ENCODE peak calls at places on chromosomes 1 and 21, in five cellular contexts. R, S, Z, O and N are unnamed samples. For H3K4me1 and H3K27me3, the result is how much of the 10 kb centered on the place peaks cover.

GRCh38 chr1:231512147-231512698 is 16.2 kb upstream of the TSNAX start:
- DNase-seq in O (no peak), Z (no peak), R (no peak), S (no peak), N (no peak)

GRCh38 chr1:161779393-161779792 is 13.3 kb downstream of the ATF6 start:
- DNase-seq in Z (no peak), S (no peak), O (no peak), R (no peak), N (no peak)

GRCh38 chr1:231828182-231828920 is 201.8 kb downstream of the DISC1 start:
- DNase-seq in S (no peak), Z (no peak), O (no peak), R (no peak), N (no peak)

GRCh38 chr1:196858811-196859210 is 29.0 kb upstream of the CFHR4 start:
- DNase-seq in Z (no peak), O (no peak), R (no peak), S (no peak), N (no peak)

GRCh38 chr1:42816600-42817439 is at the start of the genes ERMAP and SVBP:
- DNase-seq in S (peak), R (peak), Z (peak), O (peak), N (peak)

GRCh38 chr1:100354971-100355394 is 2.7 kb downstream of the CDC14A start:
- DNase-seq in S (no peak), Z (no peak), O (no peak), R (no peak), N (no peak)

GRCh38 chr1:21550097-21550496 is 40.9 kb downstream of the ALPL start:
- DNase-seq in S (no peak), R (no peak), Z (no peak), O (no peak), N (no peak)

GRCh38 chr21:35738342-35738961 is 321.9 kb downstream of the SETD4 start:
- DNase-seq in S (no peak), O (no peak), Z (no peak), R (no peak), N (no peak)

GRCh38 chr1:209368864-209369598 is 214.5 kb upstream of the CAMK1G start:
- DNase-seq in O (no peak), S (no peak), Z (no peak), R (no peak), N (peak)

GRCh38 chr1:82818596-82818995 is 1017.9 kb downstream of the ADGRL2 start:
- DNase-seq in R (no peak), O (no peak), S (no peak), Z (no peak), N (no peak)

GRCh38 chr1:26848947-26849774 is 13.8 kb upstream of the SFN start:
- DNase-seq in S (no peak), Z (no peak), R (peak), O (no peak), N (no peak)

GRCh38 chr1:202133016-202133415 is 10.3 kb downstream of the GPR37L1 start:
- DNase-seq in Z (no peak), O (peak), S (no peak), R (no peak), N (peak)

GRCh38 chr1:86991549-86992186 is 77.2 kb downstream of the HS2ST1 start:
- DNase-seq in R (no peak), O (no peak), S (no peak), Z (no peak), N (no peak)

GRCh38 chr1:208166340-208167138 is 77.6 kb downstream of the PLXNA2 start:
- DNase-seq in O (no peak), S (no peak), R (peak), Z (no peak), N (no peak)

GRCh38 chr1:59333626-59334277 is 36.9 kb downstream of the FGGY start:
- DNase-seq in Z (no peak), S (no peak), R (no peak), O (no peak), N (no peak)

GRCh38 chr1:207007352-207008033 is 25.1 kb downstream of the C1orf116 start:
- DNase-seq in O (no peak), Z (no peak), R (no peak), S (no peak), N (no peak)

GRCh38 chr1:26353976-26354820 is at the start of gene CRYBG2:
- DNase-seq in Z (no peak), O (no peak), R (no peak), S (no peak), N (no peak)

GRCh38 chr1:44406761-44407429 is 1.8 kb downstream of the RNF220 start:
- DNase-seq in Z (peak), R (peak), S (no peak), O (no peak), N (peak)

GRCh38 chr1:201551877-201552731 is 13.2 kb downstream of the NAV1 start:
- DNase-seq in S (no peak), O (no peak), R (no peak), Z (no peak), N (no peak)

GRCh38 chr1:40980453-40981121 is 1.1 kb downstream of the CTPS1 start:
- DNase-seq in S (peak), R (no peak), Z (no peak), O (no peak), N (no peak)

GRCh38 chr21:46188226-46189212 is 4.3 kb upstream of the SPATC1L start:
- DNase-seq in Z (peak), S (peak), O (peak), R (peak), N (peak)

GRCh38 chr1:208985231-208985630 is 598.3 kb upstream of the CAMK1G start:
- DNase-seq in S (no peak), R (no peak), Z (no peak), O (no peak), N (no peak)

GRCh38 chr1:113388621-113389355 is 1.5 kb upstream of the MAGI3 start:
- DNase-seq in Z (no peak), O (no peak), S (peak), R (no peak), N (no peak)

GRCh38 chr1:63674865-63675815 is 81.9 kb downstream of the PGM1 start:
- DNase-seq in S (peak), Z (no peak), O (no peak), R (no peak), N (no peak)

GRCh38 chr1:203860396-203860951 is 925 bp upstream of the SNRPE start:
- DNase-seq in O (no peak), S (peak), R (no peak), Z (no peak), N (peak)

GRCh38 chr1:11858968-11859871 is 475 bp upstream of the NPPB start:
- DNase-seq in S (peak), R (no peak), O (peak), Z (no peak), N (peak)

GRCh38 chr1:44377925-44378784 is 23.1 kb upstream of the ERI3 start:
- DNase-seq in R (no peak), Z (no peak), S (peak), O (no peak), N (no peak)

GRCh38 chr1:31064685-31065309 is 720 bp downstream of the PUM1 start:
- DNase-seq in S (peak), Z (no peak), O (peak), R (peak), N (no peak)

GRCh38 chr21:37389456-37389855 is 22.9 kb downstream of the DYRK1A start:
- DNase-seq in O (no peak), Z (no peak), R (no peak), S (no peak), N (no peak)

GRCh38 chr1:16262067-16262466 is 25.1 kb upstream of the CPLANE2 start:
- DNase-seq in O (no peak), R (no peak), Z (no peak), S (no peak), N (no peak)

GRCh38 chr1:183543619-183544204 is 46.5 kb downstream of the NCF2 start:
- DNase-seq in Z (no peak), S (peak), O (no peak), R (no peak), N (no peak)

GRCh38 chr1:3071507-3072177 is 2.6 kb downstream of the PRDM16 start:
- DNase-seq in O (no peak), R (no peak), S (no peak), Z (no peak), N (peak)

GRCh38 chr1:3072948-3073519 is 4.0 kb downstream of the PRDM16 start:
- DNase-seq in S (no peak), O (no peak), R (no peak), Z (no peak), N (no peak)

GRCh38 chr1:3070654-3071506 is 1.9 kb downstream of the PRDM16 start:
- DNase-seq in Z (no peak), R (peak), S (no peak), O (no peak), N (peak)

GRCh38 chr1:3073520-3074296 is 4.7 kb downstream of the PRDM16 start:
- DNase-seq in O (no peak), R (no peak), S (no peak), Z (no peak), N (no peak)

GRCh38 chr1:3072178-3072947 is 3.4 kb downstream of the PRDM16 start:
- DNase-seq in Z (no peak), O (no peak), R (peak), S (no peak), N (peak)
- H3K4me3 ChIP-seq in Z (no peak), O (no peak), R (peak), S (no peak), N (no peak)

GRCh38 chr1:111200802-111201161 is 336 bp upstream of the DENND2D start:
- DNase-seq in O (no peak), S (no peak), R (no peak), Z (no peak), N (no peak)
- H3K4me1 ChIP-seq in O (under half), S (under half), R (under half), Z (half or more), N (under half)

DNA sequence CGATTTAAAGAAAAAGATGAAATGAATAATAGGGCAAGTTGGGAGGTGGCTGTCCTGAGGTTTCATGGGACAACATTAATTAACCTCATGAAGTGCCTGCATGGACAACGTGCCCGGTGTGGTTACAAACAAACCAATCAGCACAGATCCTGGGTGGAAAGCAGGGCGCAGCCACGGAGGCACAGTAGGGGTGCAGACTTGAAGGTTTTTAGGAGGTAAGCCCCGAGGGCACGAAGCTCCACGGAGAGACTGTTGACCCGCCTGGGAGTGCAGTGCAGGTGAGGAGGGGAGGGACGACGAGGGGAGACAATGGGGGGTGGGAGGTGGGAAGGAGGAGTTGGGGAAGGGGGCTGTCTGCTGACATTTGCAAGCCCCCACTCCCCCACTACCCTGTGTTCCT is 2.3 kb upstream of the RIPK4 start:
- DNase-seq in R (peak), O (no peak), S (no peak), Z (no peak), N (no peak)
- H3K27me3 ChIP-seq in R (under half), O (half or more), S (under half), Z (half or more), N (under half)

GRCh38 chr1:18882511-18882910 is 19.8 kb downstream of the ALDH4A1 start:
- DNase-seq in S (no peak), O (peak), Z (no peak), R (no peak), N (no peak)

GRCh38 chr1:18881164-18881563 is 21.2 kb downstream of the ALDH4A1 start:
- DNase-seq in S (no peak), Z (no peak), R (no peak), O (no peak), N (no peak)

GRCh38 chr1:18883079-18883478 is 19.3 kb downstream of the ALDH4A1 start:
- DNase-seq in Z (no peak), S (no peak), R (no peak), O (no peak), N (no peak)

GRCh38 chr1:18880585-18880984 is 21.1 kb upstream of the TAS1R2 start:
- DNase-seq in S (no peak), R (no peak), Z (no peak), O (no peak), N (no peak)

DNA sequence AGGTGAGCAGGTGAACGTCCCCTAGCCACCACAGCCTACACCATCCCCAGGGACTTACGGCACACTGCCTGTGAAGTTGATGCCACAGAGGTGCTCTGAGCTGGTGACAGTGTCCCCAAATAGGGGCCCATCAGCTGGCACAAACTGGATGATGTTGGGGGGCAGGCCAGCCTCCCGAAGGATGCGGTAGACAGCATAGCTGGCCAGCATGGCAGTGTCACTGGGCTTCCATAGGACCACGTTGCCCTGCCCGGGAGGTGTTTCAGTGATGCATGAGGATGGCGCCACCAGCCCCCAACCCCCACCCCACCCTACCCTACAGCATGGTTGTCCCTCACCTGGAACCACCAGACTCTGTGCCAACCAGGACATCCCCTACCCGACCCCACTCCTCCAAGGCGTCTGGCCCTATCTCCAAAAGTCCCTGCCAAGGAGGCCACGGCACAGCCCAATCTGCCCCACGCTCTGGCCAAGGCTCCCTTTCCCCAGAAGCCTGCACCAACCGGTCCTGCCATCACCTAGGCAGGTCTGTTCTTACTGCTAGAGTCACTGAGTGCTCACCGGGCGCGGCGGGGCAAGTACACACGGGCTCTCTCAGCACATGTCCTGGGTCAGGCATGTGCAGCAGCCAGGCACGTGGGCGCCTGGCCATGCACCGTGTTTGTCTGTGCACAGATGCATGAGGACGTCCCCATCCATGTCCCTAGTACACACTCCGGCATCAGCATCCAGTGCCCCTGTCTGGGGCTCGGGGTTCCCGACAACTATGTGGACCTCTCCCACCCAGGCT is 20.5 kb downstream of the ALDH4A1 start:
- DNase-seq in Z (no peak), S (no peak), R (no peak), O (no peak), N (no peak)
- H3K4me3 ChIP-seq in Z (no peak), S (no peak), R (no peak), O (no peak), N (no peak)

DNA sequence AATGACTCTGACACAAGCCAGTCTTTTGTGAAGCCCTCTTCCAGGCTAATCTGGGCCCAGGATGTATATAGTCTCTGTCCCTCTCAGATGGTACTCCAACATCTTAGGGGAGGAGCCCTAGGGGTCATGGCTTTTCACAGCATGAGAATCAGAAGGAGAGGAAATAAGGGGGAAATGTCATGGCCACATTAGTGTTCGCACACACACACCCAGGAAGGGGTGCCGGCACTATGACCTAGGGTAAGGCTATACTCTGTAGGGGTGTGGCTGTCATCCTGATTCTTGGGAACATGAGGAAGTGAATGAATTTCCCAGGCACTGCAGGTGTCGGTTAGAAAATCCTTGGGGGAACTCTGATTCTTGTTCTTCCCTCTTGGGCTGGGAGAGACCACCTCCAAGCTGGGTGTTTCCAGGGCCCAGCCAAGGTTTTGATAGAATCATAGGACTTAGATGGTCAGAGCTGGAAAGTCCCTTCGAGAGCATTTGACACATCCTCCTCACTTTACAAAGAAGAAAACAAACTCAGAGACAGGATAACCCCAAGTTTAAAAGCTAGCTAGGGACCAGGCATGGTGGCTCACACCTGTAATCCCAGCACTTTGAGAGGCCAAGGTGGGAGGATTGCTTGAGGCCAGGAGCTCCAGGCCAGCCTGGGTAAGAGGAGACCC is 22.0 kb downstream of the GFI1 start:
- DNase-seq in R (no peak), S (no peak), Z (no peak), O (no peak), N (no peak)
- H3K4me1 ChIP-seq in R (under half), S (under half), Z (under half), O (under half), N (under half)